ENCODE peak calls at places on chromosomes 12 and 14, in eight cellular contexts. A, B, J, R, Q, T, D and Y are unnamed samples.

GRCh38 chr12:89276860-89277259 is 75.4 kb downstream of the DUSP6 start:
- DNase-seq in A (no peak), B (no peak), J (no peak), R (no peak), Q (no peak), T (no peak), D (no peak), Y (no peak)

GRCh38 chr14:94485944-94486841 is 10.2 kb upstream of the SERPINA9 start:
- DNase-seq in A (peak), B (no peak), J (peak), R (peak), Q (peak), T (peak), D (peak), Y (no peak)

GRCh38 chr12:6204533-6205143 is 4.4 kb downstream of the CD9 start:
- DNase-seq in A (no peak), B (peak), J (no peak), R (no peak), Q (no peak), T (no peak), D (no peak), Y (no peak)

GRCh38 chr12:121400332-121401139 is 618 bp downstream of the RNF34 start:
- DNase-seq in A (peak), B (peak), J (peak), R (peak), Q (no peak), T (peak), D (peak), Y (no peak)

GRCh38 chr12:1504304-1505150 is 89.9 kb downstream of the FBXL14 start:
- DNase-seq in A (no peak), B (no peak), J (no peak), R (no peak), Q (no peak), T (peak), D (no peak), Y (no peak)

GRCh38 chr12:52956987-52957386 is 8.1 kb downstream of the KRT18 start:
- DNase-seq in A (no peak), B (peak), J (no peak), R (no peak), Q (no peak), T (peak), D (no peak), Y (no peak)

GRCh38 chr14:102737402-102738372 is 39.6 kb upstream of the TRAF3 start:
- DNase-seq in A (no peak), B (no peak), J (no peak), R (no peak), Q (peak), T (no peak), D (no peak), Y (no peak)

GRCh38 chr12:110940933-110941332 is 20.6 kb upstream of the MYL2 start:
- DNase-seq in A (no peak), B (no peak), J (no peak), R (no peak), Q (no peak), T (no peak), D (no peak), Y (no peak)

GRCh38 chr12:115419145-115419646 is 735.2 kb upstream of the TBX3 start:
- DNase-seq in A (no peak), B (no peak), J (no peak), R (no peak), Q (no peak), T (no peak), D (no peak), Y (no peak)

GRCh38 chr12:32843528-32844095 is 53.0 kb downstream of the PKP2 start:
- DNase-seq in A (peak), B (peak), J (no peak), R (no peak), Q (no peak), T (no peak), D (peak), Y (no peak)

GRCh38 chr12:96743606-96744005 is 163.5 kb upstream of the NEDD1 start:
- DNase-seq in A (peak), B (no peak), J (no peak), R (no peak), Q (no peak), T (no peak), D (no peak), Y (no peak)

GRCh38 chr14:104794099-104794498 is 1.4 kb downstream of the AKT1 start:
- DNase-seq in A (no peak), B (no peak), J (no peak), R (peak), Q (peak), T (peak), D (peak), Y (no peak)

GRCh38 chr14:99726538-99727095 is 42.5 kb downstream of the CYP46A1 start:
- DNase-seq in A (no peak), B (no peak), J (no peak), R (no peak), Q (peak), T (no peak), D (no peak), Y (no peak)

GRCh38 chr12:84986586-84986985 is 49.5 kb downstream of the TSPAN19 start:
- DNase-seq in A (no peak), B (no peak), J (no peak), R (no peak), Q (no peak), T (peak), D (no peak), Y (no peak)

GRCh38 chr14:22466520-22466919 is 122.5 kb downstream of the DAD1 start:
- DNase-seq in A (no peak), B (peak), J (no peak), R (no peak), Q (no peak), T (no peak), D (no peak), Y (no peak)

GRCh38 chr14:44898547-44898946 is 63.2 kb downstream of the KLHL28 start:
- DNase-seq in A (no peak), B (no peak), J (no peak), R (no peak), Q (no peak), T (peak), D (no peak), Y (no peak)

GRCh38 chr12:94312388-94312787 is 147.3 kb downstream of the CEP83 start:
- DNase-seq in A (no peak), B (no peak), J (no peak), R (no peak), Q (no peak), T (no peak), D (no peak), Y (no peak)

GRCh38 chr12:701896-702539 is 38.8 kb upstream of the NINJ2 start:
- DNase-seq in A (no peak), B (no peak), J (no peak), R (no peak), Q (no peak), T (no peak), D (no peak), Y (no peak)

GRCh38 chr12:30797689-30798088 is 42.9 kb upstream of the CAPRIN2 start:
- DNase-seq in A (no peak), B (no peak), J (no peak), R (no peak), Q (no peak), T (no peak), D (no peak), Y (no peak)

GRCh38 chr12:88225776-88226175 is 83.7 kb downstream of the TMTC3 start:
- DNase-seq in A (no peak), B (no peak), J (no peak), R (no peak), Q (no peak), T (no peak), D (no peak), Y (no peak)

GRCh38 chr14:100644784-100645183 is 57.6 kb upstream of the BEGAIN start:
- DNase-seq in A (no peak), B (no peak), J (no peak), R (no peak), Q (peak), T (no peak), D (no peak), Y (no peak)

GRCh38 chr12:81222841-81223595 is 145.1 kb downstream of the ACSS3 start:
- DNase-seq in A (no peak), B (no peak), J (no peak), R (no peak), Q (no peak), T (no peak), D (no peak), Y (no peak)